ENCODE peak calls at places on chromosome 4, in nine cellular contexts. L is adrenal gland, S is NT2/D1, T is heart right ventricle, M is SJSA1, Z is cardiac muscle cell, A is psoas muscle, Q is IMR-90, I is pancreas. O is an unnamed sample.
A peak's percentile ranks its signal among the peaks of the same experiment; 100 is the strongest.

GRCh38 chr4:185201983-185202962 is 1.5 kb downstream of the CFAP97 start:
- DNase-seq in S (no peak), Z (peak; percentile 33), T (no peak), M (peak; percentile 22), Q (peak; percentile 42), L (no peak), A (no peak), I (no peak), O (no peak)

GRCh38 chr4:88456757-88457306 is at the start of gene HERC5:
- DNase-seq in T (peak; percentile 91), A (peak; percentile 93), I (peak; percentile 91), L (peak; percentile 97), Q (peak; percentile 81), S (peak; percentile 74), Z (peak; percentile 89), M (peak; percentile 94), O (peak; percentile 92)

GRCh38 chr4:140243345-140243753 is 89.4 kb upstream of the MAML3 start:
- DNase-seq in S (no peak), M (no peak), A (no peak), L (no peak), I (peak; percentile 54), Q (no peak), T (no peak), Z (peak; percentile 49), O (no peak)

GRCh38 chr4:158193171-158193749 is 17.0 kb upstream of the TMEM144 start:
- DNase-seq in Z (peak; percentile 43), Q (peak; percentile 31), S (no peak), T (no peak), L (no peak), I (no peak), M (peak; percentile 10), A (no peak), O (no peak)

GRCh38 chr4:38237139-38237538 is 276.9 kb downstream of the PTTG2 start:
- DNase-seq in Q (peak; percentile 55), T (no peak), Z (no peak), M (no peak), L (no peak), A (no peak), S (no peak), I (no peak), O (peak; percentile 85)

GRCh38 chr4:120977435-120977997 is 55.0 kb upstream of the PRDM5 start:
- DNase-seq in Q (peak; percentile 70), T (no peak), Z (no peak), L (no peak), A (no peak), I (peak; percentile 24), S (no peak), M (peak; percentile 25), O (peak; percentile 51)

GRCh38 chr4:86036729-86037128 is 323.1 kb downstream of the MAPK10 start:
- DNase-seq in Z (no peak), S (no peak), T (no peak), M (peak; percentile 54), A (no peak), L (no peak), I (no peak), Q (peak; percentile 69), O (peak; percentile 58)

GRCh38 chr4:142402925-142403324 is 443.2 kb downstream of the INPP4B start:
- DNase-seq in L (peak; percentile 61), T (no peak), A (no peak), Q (peak; percentile 39), Z (no peak), I (no peak), S (no peak), M (peak; percentile 11), O (peak; percentile 42)

GRCh38 chr4:157115613-157116340 is 39.8 kb downstream of the GLRB start:
- DNase-seq in A (no peak), L (no peak), I (no peak), M (peak; percentile 78), Z (no peak), Q (peak; percentile 77), T (no peak), S (no peak), O (peak; percentile 61)

GRCh38 chr4:86302242-86302641 is 57.6 kb downstream of the MAPK10 start:
- DNase-seq in S (no peak), T (peak; percentile 11), L (peak; percentile 76), I (peak; percentile 25), Z (no peak), Q (peak; percentile 1), M (no peak), A (no peak), O (no peak)

GRCh38 chr4:10457255-10457801 is at the start of gene ZNF518B:
- DNase-seq in L (peak; percentile 72), Q (peak; percentile 48), S (peak; percentile 56), T (peak; percentile 82), A (peak; percentile 81), Z (peak; percentile 59), I (peak; percentile 33), M (peak; percentile 34), O (no peak)

GRCh38 chr4:41146716-41147506 is 67.4 kb downstream of the APBB2 start:
- DNase-seq in I (no peak), S (no peak), M (peak; percentile 48), T (no peak), Q (peak; percentile 54), A (peak; percentile 56), L (peak; percentile 67), Z (no peak), O (no peak)

GRCh38 chr4:3041192-3042142 is 32.9 kb downstream of the HTT-AS start:
- DNase-seq in L (peak; percentile 92), M (no peak), A (peak; percentile 94), T (peak; percentile 65), Z (no peak), Q (peak; percentile 48), I (no peak), S (no peak), O (no peak)

GRCh38 chr4:166012129-166013078 is 139.4 kb downstream of the TLL1 start:
- DNase-seq in M (no peak), L (no peak), A (no peak), T (no peak), I (no peak), Q (no peak), S (no peak), Z (no peak), O (peak; percentile 85)

GRCh38 chr4:123505457-123506310 is 109.1 kb downstream of the SPRY1 start:
- DNase-seq in Z (peak; percentile 76), T (peak; percentile 56), L (peak; percentile 64), M (peak; percentile 40), S (peak; percentile 92), Q (peak; percentile 61), A (peak; percentile 76), I (peak; percentile 57), O (no peak)

GRCh38 chr4:17712166-17712565 is 69.3 kb downstream of the FAM184B start:
- DNase-seq in S (no peak), Q (no peak), A (no peak), I (no peak), T (no peak), Z (no peak), L (no peak), M (no peak), O (no peak)

GRCh38 chr4:25399502-25399901 is 22.4 kb downstream of the ANAPC4 start:
- DNase-seq in M (no peak), I (no peak), T (no peak), Q (no peak), Z (peak; percentile 34), A (no peak), S (no peak), L (no peak), O (no peak)

GRCh38 chr4:142379277-142380051 is 466.6 kb downstream of the INPP4B start:
- DNase-seq in Q (peak; percentile 90), S (no peak), I (no peak), A (no peak), T (no peak), M (peak; percentile 83), Z (no peak), L (no peak), O (peak; percentile 76)

GRCh38 chr4:40247350-40247749 is 50.5 kb downstream of the RHOH start:
- DNase-seq in T (no peak), L (no peak), I (no peak), Q (no peak), Z (no peak), A (no peak), M (no peak), S (no peak), O (no peak)

GRCh38 chr4:146275370-146275769 is 61.0 kb downstream of the REELD1 start:
- DNase-seq in M (no peak), A (no peak), L (no peak), Z (no peak), Q (no peak), S (no peak), I (peak; percentile 22), T (no peak), O (no peak)
- H3K4me1 ChIP-seq in M (no peaks in the 10 kb centered on the region), A (no peaks in the 10 kb centered on the region), L (peaks cover 7% of the 10 kb centered on the region), Z (no peaks in the 10 kb centered on the region), Q (no peaks in the 10 kb centered on the region), S (no peaks in the 10 kb centered on the region), I (no peaks in the 10 kb centered on the region), T (peaks cover 12% of the 10 kb centered on the region), O (no peaks in the 10 kb centered on the region)

GRCh38 chr4:153499005-153499404 is 32.8 kb downstream of the TMEM131L start:
- DNase-seq in M (no peak), Z (no peak), Q (no peak), A (no peak), L (no peak), T (no peak), S (no peak), I (no peak), O (no peak)
- H3K4me1 ChIP-seq in M (peaks cover 5% of the 10 kb centered on the region), Z (peaks cover 19% of the 10 kb centered on the region), Q (peaks cover 23% of the 10 kb centered on the region), A (peaks cover 72% of the 10 kb centered on the region), L (no peaks in the 10 kb centered on the region), T (peaks cover 32% of the 10 kb centered on the region), S (peaks cover 5% of the 10 kb centered on the region), I (no peaks in the 10 kb centered on the region), O (peaks cover 11% of the 10 kb centered on the region)

GRCh38 chr4:153585021-153585420 is 99.1 kb upstream of the TLR2 start:
- DNase-seq in T (no peak), S (no peak), Q (no peak), L (no peak), M (no peak), I (no peak), Z (no peak), A (no peak), O (no peak)

GRCh38 chr4:153577053-153577452 is 107.0 kb upstream of the TLR2 start:
- DNase-seq in L (no peak), A (no peak), S (no peak), I (no peak), Z (no peak), T (no peak), M (no peak), Q (no peak), O (no peak)

GRCh38 chr4:153579872-153580271 is 104.2 kb upstream of the TLR2 start:
- DNase-seq in A (no peak), M (no peak), T (no peak), S (no peak), Q (no peak), I (no peak), L (no peak), Z (no peak), O (no peak)

GRCh38 chr4:153579410-153579809 is 104.7 kb upstream of the TLR2 start:
- DNase-seq in T (no peak), Q (no peak), I (no peak), S (no peak), L (no peak), A (no peak), Z (no peak), M (no peak), O (no peak)

GRCh38 chr4:153582954-153583456 is 101.1 kb upstream of the TLR2 start:
- DNase-seq in Z (no peak), L (no peak), M (no peak), I (no peak), T (no peak), A (no peak), S (no peak), Q (no peak), O (no peak)
- H3K4me1 ChIP-seq in Z (no peaks in the 10 kb centered on the region), L (no peaks in the 10 kb centered on the region), M (no peaks in the 10 kb centered on the region), I (no peaks in the 10 kb centered on the region), T (no peaks in the 10 kb centered on the region), A (no peaks in the 10 kb centered on the region), S (no peaks in the 10 kb centered on the region), Q (no peaks in the 10 kb centered on the region), O (no peaks in the 10 kb centered on the region)

GRCh38 chr4:143411527-143412480 is 75.1 kb downstream of the GAB1 start:
- DNase-seq in Z (no peak), L (peak; percentile 65), M (peak; percentile 12), Q (peak; percentile 58), T (no peak), S (no peak), A (no peak), I (no peak), O (no peak)
- H3K4me1 ChIP-seq in Z (peaks cover 9% of the 10 kb centered on the region), L (peaks cover 40% of the 10 kb centered on the region), M (peaks cover 11% of the 10 kb centered on the region), Q (peaks cover 5% of the 10 kb centered on the region), T (peaks cover 69% of the 10 kb centered on the region), S (no peaks in the 10 kb centered on the region), A (peaks cover 54% of the 10 kb centered on the region), I (peaks cover 8% of the 10 kb centered on the region), O (no peaks in the 10 kb centered on the region)

O was measured in foreskin keratinocyte.